ENCODE peak calls at places on chromosomes 2 and 18, in ten cellular contexts. Q, K, B, I, X, P, R, L, W and E are unnamed samples.

GRCh38 chr2:133777607-133778006 is 209.3 kb upstream of the NCKAP5 start:
- DNase-seq in X (no peak), K (peak), L (peak), P (no peak), B (no peak), Q (no peak), W (no peak), R (no peak), I (no peak), E (no peak)

GRCh38 chr18:75142677-75143076 is 66.3 kb downstream of the PTGR3 start:
- DNase-seq in K (no peak), I (no peak), W (no peak), B (no peak), L (no peak), Q (no peak), X (no peak), P (no peak), R (no peak), E (no peak)

GRCh38 chr2:46676198-46676597 is 196.8 kb downstream of the TMEM247 start:
- DNase-seq in W (no peak), I (no peak), L (no peak), Q (no peak), K (no peak), P (no peak), X (no peak), R (no peak), B (no peak), E (no peak)

GRCh38 chr2:150376627-150377335 is 110.7 kb downstream of the RND3 start:
- DNase-seq in W (no peak), X (no peak), K (no peak), L (peak), I (no peak), P (no peak), R (no peak), B (no peak), Q (no peak), E (no peak)

GRCh38 chr2:231413456-231413855 is 17.9 kb downstream of the B3GNT7 start:
- DNase-seq in L (no peak), Q (no peak), X (no peak), W (no peak), B (no peak), P (no peak), I (no peak), K (no peak), R (no peak), E (no peak)

GRCh38 chr18:25230658-25231326 is 121.2 kb downstream of the ZNF521 start:
- DNase-seq in K (peak), W (no peak), I (peak), X (peak), B (no peak), Q (no peak), P (no peak), R (no peak), L (peak), E (peak)

GRCh38 chr2:36357506-36358316 is 2.1 kb downstream of the CRIM1 start:
- DNase-seq in Q (no peak), W (peak), R (no peak), I (no peak), L (peak), K (no peak), P (no peak), B (peak), X (peak), E (no peak)

GRCh38 chr18:63924551-63924950 is 16.8 kb downstream of the SERPINB10 start:
- DNase-seq in R (no peak), I (no peak), K (no peak), X (no peak), L (peak), B (no peak), W (no peak), P (no peak), Q (no peak), E (no peak)

GRCh38 chr2:61117534-61117933 is 44.5 kb upstream of the C2orf74 start:
- DNase-seq in I (no peak), X (no peak), W (no peak), K (no peak), L (peak), R (no peak), Q (no peak), B (no peak), P (no peak), E (no peak)

GRCh38 chr2:70014959-70015358 is 53.5 kb upstream of the ASPRV1 start:
- DNase-seq in Q (no peak), B (no peak), P (no peak), L (no peak), W (no peak), R (no peak), I (no peak), K (no peak), X (no peak), E (no peak)